ENCODE peak calls at places on chromosome 13, in ten cellular contexts. A, Y, F, Q, W, C, R, U, P and T are unnamed samples.

GRCh38 chr13:105616313-105617075 is 919.0 kb downstream of the EFNB2 start:
- DNase-seq in A (no peak), Y (no peak), F (no peak), Q (no peak), W (no peak), C (no peak), R (no peak), U (no peak), P (no peak), T (no peak)

GRCh38 chr13:26686285-26686684 is 74.3 kb downstream of the GPR12 start:
- DNase-seq in A (no peak), Y (no peak), F (no peak), Q (no peak), W (no peak), C (no peak), R (no peak), U (no peak), P (no peak), T (no peak)

GRCh38 chr13:90068658-90069057 is 1278.8 kb upstream of the MIR17HG start:
- DNase-seq in A (no peak), Y (no peak), F (no peak), Q (no peak), W (no peak), C (no peak), R (no peak), U (no peak), P (no peak), T (no peak)

GRCh38 chr13:24253520-24254150 is 55.7 kb upstream of the C1QTNF9 start:
- DNase-seq in A (no peak), Y (no peak), F (no peak), Q (no peak), W (peak), C (no peak), R (no peak), U (no peak), P (no peak), T (no peak)

GRCh38 chr13:98548230-98548629 is 28.7 kb downstream of the STK24 start:
- DNase-seq in A (no peak), Y (no peak), F (no peak), Q (no peak), W (no peak), C (no peak), R (no peak), U (no peak), P (no peak), T (no peak)

GRCh38 chr13:92260363-92260762 is 861.9 kb downstream of the GPC5 start:
- DNase-seq in A (no peak), Y (no peak), F (no peak), Q (no peak), W (no peak), C (no peak), R (no peak), U (no peak), P (no peak), T (no peak)

GRCh38 chr13:22594041-22594440 is 586.7 kb upstream of the SGCG start:
- DNase-seq in A (no peak), Y (no peak), F (no peak), Q (no peak), W (no peak), C (no peak), R (no peak), U (no peak), P (no peak), T (no peak)

GRCh38 chr13:90416519-90416918 is 931.0 kb upstream of the MIR17HG start:
- DNase-seq in A (no peak), Y (no peak), F (no peak), Q (no peak), W (no peak), C (no peak), R (no peak), U (no peak), P (no peak), T (no peak)

GRCh38 chr13:33832872-33833271 is 14.9 kb downstream of the RFC3 start:
- DNase-seq in A (no peak), Y (no peak), F (no peak), Q (no peak), W (no peak), C (no peak), R (no peak), U (no peak), P (no peak), T (no peak)

GRCh38 chr13:94712812-94713555 is 639 bp upstream of the SOX21 start:
- DNase-seq in A (no peak), Y (no peak), F (no peak), Q (no peak), W (peak), C (no peak), R (peak), U (no peak), P (no peak), T (no peak)

GRCh38 chr13:93435651-93436050 is 209.0 kb downstream of the GPC6 start:
- DNase-seq in A (no peak), Y (no peak), F (no peak), Q (no peak), W (no peak), C (no peak), R (no peak), U (no peak), P (no peak), T (no peak)

GRCh38 chr13:39809466-39809865 is 154.0 kb downstream of the COG6 start:
- DNase-seq in A (no peak), Y (no peak), F (no peak), Q (no peak), W (no peak), C (no peak), R (no peak), U (no peak), P (no peak), T (no peak)

GRCh38 chr13:46124531-46124966 is 19.7 kb upstream of the CPB2 start:
- DNase-seq in A (no peak), Y (no peak), F (no peak), Q (no peak), W (no peak), C (no peak), R (no peak), U (no peak), P (peak), T (no peak)

GRCh38 chr13:85503797-85504196 is 295.4 kb downstream of the SLITRK6 start:
- DNase-seq in A (no peak), Y (no peak), F (no peak), Q (no peak), W (no peak), C (no peak), R (no peak), U (no peak), P (no peak), T (no peak)

GRCh38 chr13:30735025-30735967 is at the start of gene ALOX5AP:
- DNase-seq in A (peak), Y (peak), F (no peak), Q (no peak), W (no peak), C (no peak), R (no peak), U (no peak), P (peak), T (peak)

GRCh38 chr13:27341616-27342015 is 71.0 kb downstream of the RASL11A start:
- DNase-seq in A (no peak), Y (no peak), F (no peak), Q (no peak), W (no peak), C (no peak), R (no peak), U (no peak), P (no peak), T (no peak)

GRCh38 chr13:32390048-32390447 is 37.9 kb downstream of the N4BP2L1 start:
- DNase-seq in A (no peak), Y (no peak), F (no peak), Q (no peak), W (no peak), C (no peak), R (no peak), U (no peak), P (no peak), T (no peak)

GRCh38 chr13:24642236-24642635 is 38.0 kb upstream of the ATP12A start:
- DNase-seq in A (no peak), Y (no peak), F (no peak), Q (no peak), W (no peak), C (no peak), R (no peak), U (no peak), P (no peak), T (no peak)

GRCh38 chr13:43626994-43627393 is 159.8 kb downstream of the ENOX1 start:
- DNase-seq in A (no peak), Y (no peak), F (no peak), Q (no peak), W (no peak), C (no peak), R (no peak), U (no peak), P (no peak), T (no peak)

GRCh38 chr13:101624210-101624922 is 171.9 kb downstream of the ITGBL1 start:
- DNase-seq in A (no peak), Y (no peak), F (peak), Q (no peak), W (peak), C (no peak), R (no peak), U (no peak), P (no peak), T (no peak)

GRCh38 chr13:40665061-40665753 is 1.2 kb downstream of the FOXO1 start:
- DNase-seq in A (peak), Y (no peak), F (no peak), Q (peak), W (peak), C (no peak), R (no peak), U (peak), P (peak), T (peak)

GRCh38 chr13:49627831-49628652 is at the start of gene ARL11:
- DNase-seq in A (peak), Y (peak), F (no peak), Q (peak), W (peak), C (peak), R (no peak), U (peak), P (peak), T (peak)

GRCh38 chr13:35994131-35994966 is 136.8 kb downstream of the DCLK1 start:
- DNase-seq in A (no peak), Y (no peak), F (no peak), Q (no peak), W (peak), C (no peak), R (no peak), U (peak), P (no peak), T (no peak)

GRCh38 chr13:113969973-113970611 is 3.8 kb downstream of the C13orf46 start:
- DNase-seq in A (no peak), Y (no peak), F (no peak), Q (peak), W (no peak), C (no peak), R (no peak), U (peak), P (peak), T (no peak)